ENCODE peak calls at places on chromosomes 12 and 14, in six cellular contexts. One of them, this sample, is unnamed.

GRCh38 chr12:47777151-47777550 is 4.1 kb downstream of the SLC48A1 start:
- DNase-seq in K562: no peak
- DNase-seq in A549: no peak
- DNase-seq in endothelial cell of umbilical vein: no peak
- DNase-seq in HepG2: no peak
- DNase-seq in GM12878: no peak
- DNase-seq in this sample: no peak

GRCh38 chr14:36171607-36172006 is 4.9 kb downstream of the PTCSC3 start:
- DNase-seq in K562: no peak
- DNase-seq in A549: no peak
- DNase-seq in endothelial cell of umbilical vein: no peak
- DNase-seq in HepG2: no peak
- DNase-seq in GM12878: no peak
- DNase-seq in this sample: no peak

GRCh38 chr12:126688556-126688955 is 1578.4 kb upstream of the TMEM132C start:
- DNase-seq in K562: no peak
- DNase-seq in A549: no peak
- DNase-seq in endothelial cell of umbilical vein: no peak
- DNase-seq in HepG2: no peak
- DNase-seq in GM12878: no peak
- DNase-seq in this sample: no peak

GRCh38 chr14:103686831-103687485 is 28.3 kb downstream of the XRCC3 start:
- DNase-seq in K562: no peak
- DNase-seq in A549: no peak
- DNase-seq in endothelial cell of umbilical vein: no peak
- DNase-seq in HepG2: no peak
- DNase-seq in GM12878: no peak
- DNase-seq in this sample: no peak

GRCh38 chr14:97178781-97179180 is 381.6 kb downstream of the VRK1 start:
- DNase-seq in K562: no peak
- DNase-seq in A549: no peak
- DNase-seq in endothelial cell of umbilical vein: no peak
- DNase-seq in HepG2: no peak
- DNase-seq in GM12878: no peak
- DNase-seq in this sample: no peak

GRCh38 chr14:61491224-61491623 is 169.8 kb downstream of the PRKCH start:
- DNase-seq in K562: no peak
- DNase-seq in A549: peak
- DNase-seq in endothelial cell of umbilical vein: peak
- DNase-seq in HepG2: peak
- DNase-seq in GM12878: no peak
- DNase-seq in this sample: no peak

GRCh38 chr12:82436354-82436753 is 78.0 kb downstream of the METTL25 start:
- DNase-seq in K562: no peak
- DNase-seq in A549: no peak
- DNase-seq in endothelial cell of umbilical vein: peak
- DNase-seq in HepG2: no peak
- DNase-seq in GM12878: no peak
- DNase-seq in this sample: no peak

GRCh38 chr12:96308881-96309280 is 91.4 kb downstream of the CDK17 start:
- DNase-seq in K562: no peak
- DNase-seq in A549: no peak
- DNase-seq in endothelial cell of umbilical vein: no peak
- DNase-seq in HepG2: no peak
- DNase-seq in GM12878: no peak
- DNase-seq in this sample: no peak

GRCh38 chr12:53061404-53062010 is 11.6 kb downstream of the TNS2 start:
- DNase-seq in K562: peak
- DNase-seq in A549: peak
- DNase-seq in endothelial cell of umbilical vein: no peak
- DNase-seq in HepG2: peak
- DNase-seq in GM12878: no peak
- DNase-seq in this sample: peak

GRCh38 chr14:96158735-96159134 is 45.9 kb upstream of the BDKRB2 start:
- DNase-seq in K562: no peak
- DNase-seq in A549: no peak
- DNase-seq in endothelial cell of umbilical vein: no peak
- DNase-seq in HepG2: no peak
- DNase-seq in GM12878: no peak
- DNase-seq in this sample: no peak

GRCh38 chr12:26195641-26196423 is 459 bp downstream of the SSPN start:
- DNase-seq in K562: no peak
- DNase-seq in A549: peak
- DNase-seq in endothelial cell of umbilical vein: peak
- DNase-seq in HepG2: no peak
- DNase-seq in GM12878: no peak
- DNase-seq in this sample: peak

DNA sequence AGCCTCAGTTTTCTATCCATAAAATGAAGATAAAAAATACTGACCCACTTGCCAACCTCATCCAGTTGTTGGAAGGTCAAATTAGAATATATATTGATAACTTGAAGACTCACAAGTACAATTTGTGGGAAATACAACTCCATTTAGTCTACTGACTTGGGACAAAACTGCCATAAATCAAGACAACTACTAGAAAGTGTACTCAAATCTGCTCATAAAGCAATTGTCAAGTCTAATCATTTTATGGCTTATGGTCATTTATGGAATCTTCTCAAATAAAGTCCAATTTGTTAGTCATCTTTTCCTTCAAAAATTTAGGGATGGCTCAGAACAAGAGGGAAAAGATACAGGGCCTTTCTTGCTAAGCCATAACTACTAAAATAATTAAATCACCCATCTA is 7.0 kb downstream of the BTG1 start:
- DNase-seq in K562: no peak
- DNase-seq in A549: no peak
- DNase-seq in endothelial cell of umbilical vein: no peak
- DNase-seq in HepG2: no peak
- DNase-seq in GM12878: no peak
- DNase-seq in this sample: no peak
- H3K4me3 ChIP-seq in K562: no peak
- H3K4me3 ChIP-seq in A549: peak
- H3K4me3 ChIP-seq in endothelial cell of umbilical vein: no peak
- H3K4me3 ChIP-seq in HepG2: no peak
- H3K4me3 ChIP-seq in GM12878: peak
- H3K4me3 ChIP-seq in this sample: peak

DNA sequence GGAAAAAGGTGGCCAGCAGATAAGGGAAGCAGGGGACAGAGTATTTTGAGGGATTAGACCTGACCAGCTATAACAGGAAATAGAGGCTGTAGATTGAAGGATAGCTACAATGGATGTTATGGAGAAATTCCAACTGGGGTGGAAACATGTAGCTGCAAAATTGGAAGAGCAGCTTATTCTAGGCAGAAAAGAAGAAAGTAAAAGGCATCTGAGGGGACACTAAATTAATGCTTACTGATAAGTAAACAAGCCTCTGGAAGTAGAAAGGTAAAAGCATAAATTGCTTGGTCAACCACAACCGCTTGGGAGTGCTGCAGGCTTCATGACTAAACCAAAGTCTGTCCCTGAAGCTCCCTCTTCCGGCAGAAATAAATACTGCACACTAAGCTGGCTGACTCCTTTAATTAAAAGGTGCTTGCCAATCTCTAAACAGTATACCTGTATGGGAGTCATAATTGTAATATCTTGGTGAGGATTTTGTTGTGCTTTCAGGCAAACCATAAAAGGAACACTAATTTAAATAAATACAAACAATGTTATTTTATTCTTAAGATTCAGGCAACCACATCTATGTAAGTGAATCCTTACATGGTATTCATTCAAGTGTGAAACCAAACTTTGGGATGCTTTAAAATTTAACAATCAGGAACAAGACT is 7.7 kb downstream of the UBC start:
- DNase-seq in K562: peak
- DNase-seq in A549: peak
- DNase-seq in endothelial cell of umbilical vein: peak
- DNase-seq in HepG2: peak
- DNase-seq in GM12878: peak
- DNase-seq in this sample: peak
- TF ChIP-seq MYC in K562: no peak
- TF ChIP-seq MYC in A549: no peak
- TF ChIP-seq MYC in endothelial cell of umbilical vein: no peak
- TF ChIP-seq MYC in HepG2: no peak
- TF ChIP-seq MYC in GM12878: no peak
- TF ChIP-seq MYC in this sample: peak

DNA sequence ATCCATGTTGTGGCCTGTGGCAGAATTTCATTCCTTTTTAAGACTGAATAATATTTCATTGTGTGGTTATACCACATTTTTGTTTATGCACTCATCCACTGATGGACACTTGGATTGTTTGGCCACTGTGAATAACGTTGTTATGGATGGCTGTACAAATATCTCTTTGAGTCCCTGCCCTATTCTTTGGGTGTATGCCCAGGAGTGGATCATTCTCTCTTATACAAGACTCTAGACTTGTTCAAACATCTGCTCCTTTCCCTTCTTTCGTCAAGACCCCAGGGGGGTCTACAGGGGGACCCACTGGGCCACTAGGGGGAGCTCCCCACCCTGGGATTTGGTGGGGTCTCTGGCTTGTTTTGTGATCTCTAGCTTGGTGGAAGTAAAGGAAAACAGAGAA is 77.4 kb downstream of the FBXL14 start:
- DNase-seq in K562: no peak
- DNase-seq in A549: peak
- DNase-seq in endothelial cell of umbilical vein: no peak
- DNase-seq in HepG2: peak
- DNase-seq in GM12878: no peak
- DNase-seq in this sample: peak
- TF ChIP-seq CTCF in K562: peak
- TF ChIP-seq CTCF in A549: peak
- TF ChIP-seq CTCF in endothelial cell of umbilical vein: peak
- TF ChIP-seq CTCF in HepG2: peak
- TF ChIP-seq CTCF in GM12878: peak
- TF ChIP-seq CTCF in this sample: peak

DNA sequence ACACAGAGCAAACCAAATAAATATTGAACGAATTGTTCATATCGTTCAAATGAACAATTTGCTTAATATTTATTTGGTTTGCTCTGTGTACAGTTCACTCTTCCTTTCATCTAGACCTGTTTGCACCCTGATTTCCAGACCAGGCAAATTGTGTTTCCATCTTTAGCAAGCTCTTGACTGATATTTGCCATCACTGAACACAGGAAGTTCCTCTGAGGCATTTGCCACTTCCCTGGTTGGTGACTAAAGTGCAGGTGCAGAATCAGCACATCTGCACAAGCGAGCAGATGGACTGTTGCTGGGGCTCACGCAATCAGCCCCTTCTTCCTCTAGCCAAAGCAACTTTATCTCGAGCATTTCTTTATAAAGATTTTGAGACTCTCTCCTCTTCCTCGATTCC is 112.9 kb downstream of the DAAM1 start:
- DNase-seq in K562: no peak
- DNase-seq in A549: no peak
- DNase-seq in endothelial cell of umbilical vein: peak
- DNase-seq in HepG2: peak
- DNase-seq in GM12878: peak
- DNase-seq in this sample: peak
- H3K4me3 ChIP-seq in K562: no peak
- H3K4me3 ChIP-seq in A549: no peak
- H3K4me3 ChIP-seq in endothelial cell of umbilical vein: no peak
- H3K4me3 ChIP-seq in HepG2: no peak
- H3K4me3 ChIP-seq in GM12878: no peak
- H3K4me3 ChIP-seq in this sample: no peak

DNA sequence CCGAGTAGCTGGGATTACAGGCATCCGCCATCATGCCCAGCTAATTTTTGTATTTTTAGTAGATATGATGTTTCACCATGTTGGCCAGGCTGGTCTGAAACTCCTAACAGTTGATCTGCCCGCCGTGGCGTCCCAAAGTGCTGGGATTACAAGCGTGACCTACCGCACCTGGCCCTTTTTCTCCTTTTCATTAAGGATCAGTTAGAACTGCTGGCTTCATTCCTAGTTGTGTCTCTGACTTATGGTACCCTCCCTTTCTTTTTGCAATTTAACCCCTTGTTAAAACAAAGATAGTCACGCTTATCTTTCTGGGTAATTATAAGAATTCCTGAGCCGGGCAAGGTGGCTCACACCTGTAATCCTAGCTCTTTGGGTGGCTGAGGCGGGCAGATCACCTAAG is 14.3 kb downstream of the SAMD15 start:
- DNase-seq in K562: no peak
- DNase-seq in A549: no peak
- DNase-seq in endothelial cell of umbilical vein: no peak
- DNase-seq in HepG2: no peak
- DNase-seq in GM12878: no peak
- DNase-seq in this sample: no peak
- TF ChIP-seq MYC in K562: no peak
- TF ChIP-seq MYC in A549: no peak
- TF ChIP-seq MYC in endothelial cell of umbilical vein: no peak
- TF ChIP-seq MYC in HepG2: no peak
- TF ChIP-seq MYC in GM12878: no peak
- TF ChIP-seq MYC in this sample: no peak

GRCh38 chr14:55847766-55848165 is 267.8 kb downstream of the KTN1 start:
- DNase-seq in K562: no peak
- DNase-seq in A549: no peak
- DNase-seq in endothelial cell of umbilical vein: no peak
- DNase-seq in HepG2: no peak
- DNase-seq in GM12878: no peak
- DNase-seq in this sample: no peak
- TF ChIP-seq CTCF in K562: no peak
- TF ChIP-seq CTCF in A549: no peak
- TF ChIP-seq CTCF in endothelial cell of umbilical vein: no peak
- TF ChIP-seq CTCF in HepG2: no peak
- TF ChIP-seq CTCF in GM12878: no peak
- TF ChIP-seq CTCF in this sample: no peak